ENCODE peak calls at places on chromosomes 16 and 17, in nine cellular contexts. P is fibroblast of lung, V is H9, M is ascending aorta, U is tibial artery, H is Panc1, O is right lobe of liver, Y is osteoblast, W is GM23248. C is an unnamed sample.

GRCh38 chr16:74305286-74305685 is 8.7 kb downstream of the PSMD7 start:
- DNase-seq in P (no peak), V (no peak), M (no peak), U (no peak), H (no peak), O (no peak), Y (no peak), W (no peak), C (no peak)

GRCh38 chr17:71631483-71631882 is 489.3 kb upstream of the SOX9 start:
- DNase-seq in P (no peak), V (no peak), M (no peak), U (no peak), H (no peak), O (no peak), Y (peak; percentile 4), W (peak; percentile 63), C (no peak)

GRCh38 chr16:17949713-17950112 is 386.8 kb downstream of the NPIPA8 start:
- DNase-seq in P (no peak), V (no peak), M (no peak), U (no peak), H (no peak), O (no peak), Y (no peak), W (no peak), C (no peak)

GRCh38 chr16:66416136-66416535 is 11.0 kb upstream of the BEAN1 start:
- DNase-seq in P (no peak), V (no peak), M (no peak), U (no peak), H (no peak), O (no peak), Y (no peak), W (peak; percentile 47), C (no peak)

GRCh38 chr17:50861334-50861676 is 4.8 kb downstream of the TOB1 start:
- DNase-seq in P (no peak), V (no peak), M (no peak), U (no peak), H (no peak), O (no peak), Y (no peak), W (no peak), C (no peak)

GRCh38 chr16:72819345-72819744 is 228.6 kb downstream of the ZFHX3 start:
- DNase-seq in P (peak; percentile 45), V (no peak), M (no peak), U (no peak), H (no peak), O (no peak), Y (peak; percentile 85), W (peak; percentile 86), C (no peak)

GRCh38 chr16:1929105-1929504 is 10.9 kb upstream of the HS3ST6 start:
- DNase-seq in P (peak; percentile 3), V (no peak), M (no peak), U (no peak), H (no peak), O (no peak), Y (peak; percentile 95), W (peak; percentile 66), C (peak; percentile 39)

GRCh38 chr17:34633760-34634159 is 54.4 kb downstream of the TMEM132E start:
- DNase-seq in P (no peak), V (no peak), M (no peak), U (no peak), H (no peak), O (no peak), Y (no peak), W (no peak), C (no peak)

GRCh38 chr16:4306439-4307214 is 9.2 kb upstream of the GLIS2 start:
- DNase-seq in P (no peak), V (peak; percentile 64), M (no peak), U (no peak), H (no peak), O (no peak), Y (no peak), W (no peak), C (peak; percentile 55)

GRCh38 chr16:89700649-89701424 is 668 bp downstream of the SPATA2L start:
- DNase-seq in P (peak; percentile 15), V (peak; percentile 73), M (no peak), U (no peak), H (no peak), O (peak; percentile 80), Y (peak; percentile 93), W (peak; percentile 82), C (peak; percentile 62)

GRCh38 chr17:64006361-64007088 is 8.4 kb downstream of the PRR29 start:
- DNase-seq in P (no peak), V (peak; percentile 24), M (no peak), U (peak; percentile 49), H (no peak), O (no peak), Y (peak; percentile 93), W (no peak), C (no peak)

GRCh38 chr17:64004218-64004770 is 6.1 kb downstream of the PRR29 start:
- DNase-seq in P (no peak), V (no peak), M (no peak), U (no peak), H (no peak), O (no peak), Y (no peak), W (no peak), C (no peak)

GRCh38 chr17:64003526-64004121 is 5.5 kb downstream of the PRR29 start:
- DNase-seq in P (no peak), V (peak; percentile 24), M (no peak), U (no peak), H (no peak), O (no peak), Y (peak; percentile 70), W (no peak), C (no peak)

GRCh38 chr17:64005734-64006167 is 7.6 kb downstream of the PRR29 start:
- DNase-seq in P (no peak), V (peak; percentile 27), M (no peak), U (no peak), H (no peak), O (peak; percentile 73), Y (peak; percentile 90), W (peak; percentile 30), C (no peak)

GRCh38 chr17:64004903-64005733 is 7.0 kb downstream of the PRR29 start:
- DNase-seq in P (no peak), V (peak; percentile 29), M (no peak), U (no peak), H (no peak), O (no peak), Y (peak; percentile 69), W (no peak), C (no peak)
- H3K9me3 ChIP-seq in P (no peaks in the 10 kb centered on the region), V (no peaks in the 10 kb centered on the region), M (no peaks in the 10 kb centered on the region), U (no peaks in the 10 kb centered on the region), H (no peaks in the 10 kb centered on the region), O (no peaks in the 10 kb centered on the region), Y (no peaks in the 10 kb centered on the region), W (no peaks in the 10 kb centered on the region), C (no peaks in the 10 kb centered on the region)

DNA sequence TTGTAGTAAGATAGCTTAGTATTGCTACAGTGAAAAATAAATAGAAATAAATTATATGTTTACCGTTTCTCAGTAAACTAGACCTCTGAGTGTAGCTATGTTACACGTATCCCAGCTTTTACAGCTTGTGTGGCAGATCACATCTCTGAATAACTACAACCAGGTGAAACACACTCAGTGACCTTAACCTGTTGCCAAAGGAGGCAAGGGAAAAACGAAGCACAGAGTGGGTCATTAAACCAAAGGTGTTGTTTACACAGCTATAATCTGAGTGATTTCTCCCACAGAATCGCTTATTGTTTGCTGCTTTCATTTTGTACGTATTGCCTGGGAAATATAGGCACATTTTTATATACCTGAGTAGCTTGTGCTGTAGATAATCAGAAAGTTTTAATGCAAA is 688.2 kb upstream of the KIF2B start:
- DNase-seq in P (no peak), V (no peak), M (no peak), U (no peak), H (no peak), O (no peak), Y (no peak), W (no peak), C (no peak)
- H3K9me3 ChIP-seq in P (no peaks in the 10 kb centered on the region), V (no peaks in the 10 kb centered on the region), M (no peaks in the 10 kb centered on the region), U (no peaks in the 10 kb centered on the region), H (no peaks in the 10 kb centered on the region), O (no peaks in the 10 kb centered on the region), Y (peaks cover 4% of the 10 kb centered on the region), W (peaks cover 3% of the 10 kb centered on the region), C (no peaks in the 10 kb centered on the region)

GRCh38 chr16:12315330-12316138 is 339.0 kb downstream of the SNX29 start:
- DNase-seq in P (no peak), V (no peak), M (no peak), U (no peak), H (no peak), O (peak; percentile 35), Y (no peak), W (no peak), C (no peak)

GRCh38 chr16:12319464-12320030 is 343.0 kb downstream of the SNX29 start:
- DNase-seq in P (no peak), V (no peak), M (no peak), U (no peak), H (no peak), O (no peak), Y (no peak), W (peak; percentile 7), C (no peak)

GRCh38 chr16:12318661-12319463 is 342.3 kb downstream of the SNX29 start:
- DNase-seq in P (no peak), V (no peak), M (no peak), U (no peak), H (no peak), O (no peak), Y (no peak), W (peak; percentile 18), C (no peak)

GRCh38 chr16:12317856-12318591 is 341.5 kb downstream of the SNX29 start:
- DNase-seq in P (no peak), V (no peak), M (no peak), U (no peak), H (no peak), O (no peak), Y (no peak), W (no peak), C (no peak)

GRCh38 chr16:12317121-12317810 is 340.7 kb downstream of the SNX29 start:
- DNase-seq in P (no peak), V (no peak), M (no peak), U (no peak), H (no peak), O (no peak), Y (no peak), W (no peak), C (no peak)
- H3K9me3 ChIP-seq in P (no peaks in the 10 kb centered on the region), V (no peaks in the 10 kb centered on the region), M (no peaks in the 10 kb centered on the region), U (no peaks in the 10 kb centered on the region), H (no peaks in the 10 kb centered on the region), O (no peaks in the 10 kb centered on the region), Y (no peaks in the 10 kb centered on the region), W (no peaks in the 10 kb centered on the region), C (no peaks in the 10 kb centered on the region)

GRCh38 chr16:35748621-35749252 is 2289.3 kb downstream of the TP53TG3F start:
- DNase-seq in P (no peak), V (no peak), M (no peak), U (no peak), H (no peak), O (no peak), Y (peak; percentile 68), W (no peak), C (no peak)

GRCh38 chr16:35750157-35750689 is 2290.8 kb downstream of the TP53TG3F start:
- DNase-seq in P (no peak), V (no peak), M (no peak), U (no peak), H (no peak), O (no peak), Y (peak; percentile 15), W (no peak), C (no peak)

GRCh38 chr16:35747658-35748455 is 2288.4 kb downstream of the TP53TG3F start:
- DNase-seq in P (no peak), V (no peak), M (no peak), U (no peak), H (no peak), O (no peak), Y (peak; percentile 19), W (no peak), C (no peak)

GRCh38 chr16:35750701-35751104 is 2291.3 kb downstream of the TP53TG3F start:
- DNase-seq in P (no peak), V (no peak), M (no peak), U (no peak), H (no peak), O (no peak), Y (peak; percentile 63), W (no peak), C (no peak)

GRCh38 chr16:35749253-35750141 is 2290.1 kb downstream of the TP53TG3F start:
- DNase-seq in P (no peak), V (no peak), M (no peak), U (no peak), H (no peak), O (no peak), Y (peak; percentile 17), W (no peak), C (no peak)
- H3K9me3 ChIP-seq in P (no peaks in the 10 kb centered on the region), V (peaks cover 97% of the 10 kb centered on the region), M (no peaks in the 10 kb centered on the region), U (no peaks in the 10 kb centered on the region), H (no peaks in the 10 kb centered on the region), O (no peaks in the 10 kb centered on the region), Y (no peaks in the 10 kb centered on the region), W (no peaks in the 10 kb centered on the region), C (no peaks in the 10 kb centered on the region)

C was measured in CD4-positive, alpha-beta memory T cell.